ENCODE peak calls at places on chromosome 4, in four cellular contexts. N is stomach, O is A549, C is K562. L is an unnamed sample.

GRCh38 chr4:67581208-67581857 is 22.8 kb downstream of the STAP1 start:
- DNase-seq in C (no peak), N (no peak), O (no peak), L (no peak)

GRCh38 chr4:124478518-124478917 is 234.0 kb downstream of the ANKRD50 start:
- DNase-seq in C (no peak), O (no peak), N (no peak), L (no peak)

GRCh38 chr4:88320780-88321373 is 36.5 kb upstream of the PPM1K start:
- DNase-seq in O (no peak), C (no peak), N (peak), L (peak)

GRCh38 chr4:153181293-153182080 is 22.8 kb upstream of the TRIM2 start:
- DNase-seq in O (no peak), N (no peak), C (no peak), L (no peak)

GRCh38 chr4:109295081-109295480 is 7.4 kb downstream of the COL25A1 start:
- DNase-seq in N (no peak), O (no peak), C (no peak), L (no peak)

GRCh38 chr4:110742148-110742547 is 119.3 kb upstream of the PITX2 start:
- DNase-seq in C (no peak), N (no peak), O (no peak), L (no peak)

GRCh38 chr4:33060873-33061542 is 2340.8 kb downstream of the PCDH7 start:
- DNase-seq in N (no peak), C (no peak), O (peak), L (peak)

GRCh38 chr4:79334783-79335182 is 8.9 kb upstream of the NAA11 start:
- DNase-seq in O (no peak), N (no peak), C (no peak), L (no peak)

GRCh38 chr4:76614589-76614988 is 179.6 kb downstream of the SHROOM3 start:
- DNase-seq in O (no peak), N (no peak), C (no peak), L (no peak)

GRCh38 chr4:107131295-107131694 is 95.2 kb upstream of the DKK2 start:
- DNase-seq in N (no peak), O (no peak), C (no peak), L (no peak)

DNA sequence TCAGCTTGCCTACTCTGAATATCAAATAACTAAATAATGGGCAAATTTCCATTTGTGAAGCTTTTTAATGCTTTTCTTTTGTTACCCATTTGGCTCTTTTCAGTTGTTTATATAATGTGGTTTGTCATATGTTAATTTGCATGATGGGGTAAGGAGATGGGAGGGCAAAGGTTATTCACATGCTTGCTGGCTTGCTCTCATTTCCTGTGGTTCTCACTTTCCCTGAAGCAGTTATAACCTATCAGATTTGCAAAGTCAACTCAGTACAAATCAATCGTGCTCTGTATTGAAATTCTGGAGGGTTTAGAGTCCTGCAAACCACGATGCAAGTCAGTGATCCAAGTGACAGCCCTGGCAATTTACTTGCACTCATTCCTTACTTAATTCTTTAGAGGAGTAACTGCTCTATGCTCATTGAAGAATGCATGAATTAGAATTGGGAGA is 711.2 kb downstream of the ADGRL3 start:
- DNase-seq in C (no peak), N (no peak), O (no peak), L (no peak)
- TF ChIP-seq CTCF in C (no peak), N (no peak), O (no peak), L (no peak)

DNA sequence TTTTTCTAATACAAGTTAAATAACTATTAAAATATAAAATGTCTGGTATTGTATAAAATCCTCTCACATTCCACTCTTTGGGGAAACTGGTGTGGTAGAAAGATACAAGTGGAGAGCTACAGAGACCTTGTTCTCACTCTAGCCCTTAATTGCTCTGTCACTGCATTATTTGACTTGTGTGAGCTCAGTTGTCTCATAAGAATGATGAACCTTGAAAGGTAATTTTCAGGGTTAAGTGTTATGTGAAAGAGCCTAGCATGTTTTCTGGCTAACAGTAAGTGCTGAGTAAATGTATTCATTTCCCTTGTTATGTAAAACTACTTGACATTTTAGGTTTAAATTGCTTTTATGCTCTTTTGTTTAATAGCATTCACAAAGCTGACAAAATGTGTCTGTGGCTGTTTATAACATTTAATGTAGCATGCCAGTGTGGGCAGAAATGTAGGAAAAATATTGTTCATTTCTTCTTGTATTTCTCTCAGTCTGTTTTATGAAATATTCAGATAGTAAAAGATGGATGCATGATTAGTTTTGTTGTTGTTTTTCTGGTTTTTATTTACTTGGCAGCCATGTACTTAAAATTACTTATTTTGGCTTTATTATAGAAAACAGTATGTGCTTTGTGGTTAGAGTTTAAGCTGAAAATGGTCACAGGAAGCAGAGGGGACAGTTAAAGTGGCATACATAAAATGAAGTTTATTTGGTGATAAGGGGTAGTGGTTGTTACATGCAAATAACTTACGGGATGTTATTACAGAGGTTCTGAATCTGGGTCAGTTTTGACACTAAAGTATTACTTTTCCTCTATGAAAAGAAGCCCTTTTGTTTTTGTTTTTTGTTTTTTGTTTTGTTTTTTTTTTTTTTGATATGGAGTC is 29.2 kb downstream of the SLAIN2 start:
- DNase-seq in C (no peak), N (no peak), O (no peak), L (no peak)
- H3K4me3 ChIP-seq in C (no peak), N (no peak), O (no peak), L (no peak)

DNA sequence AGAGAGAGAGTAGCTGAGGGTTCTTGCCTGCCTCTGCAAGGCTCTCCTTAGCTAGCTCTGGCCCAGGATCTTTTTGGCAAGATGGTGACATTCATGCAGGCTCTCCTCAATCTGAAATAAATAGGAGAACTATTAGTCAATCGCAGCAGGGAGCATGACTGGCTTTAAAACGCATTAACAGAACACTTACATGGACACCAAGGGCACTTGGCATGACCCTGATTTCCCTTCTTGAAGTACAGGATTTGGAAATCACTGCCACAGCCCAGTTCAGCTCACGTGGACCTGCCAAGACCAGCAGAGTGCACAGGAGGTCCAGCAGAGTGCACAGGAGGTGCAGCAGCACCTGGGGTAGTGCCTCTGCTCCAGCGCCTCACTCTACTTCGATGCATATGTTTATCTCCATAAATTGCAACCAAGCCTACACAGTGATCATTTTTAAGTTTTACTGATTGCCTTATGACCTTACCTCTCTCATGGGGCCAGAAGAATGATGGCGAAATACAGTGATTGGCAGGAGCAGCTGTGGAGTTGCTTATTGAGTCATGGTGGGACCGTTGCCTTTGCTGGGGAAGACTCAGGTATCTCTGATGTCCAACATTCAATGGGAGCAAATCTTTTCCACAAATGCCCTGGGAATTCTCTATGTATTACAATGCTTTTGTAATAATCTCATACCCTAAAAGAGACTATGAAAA is 122.4 kb downstream of the SYNPO2 start:
- DNase-seq in N (no peak), O (no peak), C (no peak), L (no peak)
- TF ChIP-seq EP300 in N (peak), O (no peak), C (no peak), L (no peak)

GRCh38 chr4:12036450-12036849 is 607.8 kb upstream of the HS3ST1 start:
- DNase-seq in C (no peak), N (no peak), O (no peak), L (no peak)

GRCh38 chr4:12041828-12042227 is 613.1 kb upstream of the HS3ST1 start:
- DNase-seq in O (no peak), N (no peak), C (no peak), L (no peak)
- TF ChIP-seq CTCF in O (no peak), N (no peak), C (peak), L (peak)

DNA sequence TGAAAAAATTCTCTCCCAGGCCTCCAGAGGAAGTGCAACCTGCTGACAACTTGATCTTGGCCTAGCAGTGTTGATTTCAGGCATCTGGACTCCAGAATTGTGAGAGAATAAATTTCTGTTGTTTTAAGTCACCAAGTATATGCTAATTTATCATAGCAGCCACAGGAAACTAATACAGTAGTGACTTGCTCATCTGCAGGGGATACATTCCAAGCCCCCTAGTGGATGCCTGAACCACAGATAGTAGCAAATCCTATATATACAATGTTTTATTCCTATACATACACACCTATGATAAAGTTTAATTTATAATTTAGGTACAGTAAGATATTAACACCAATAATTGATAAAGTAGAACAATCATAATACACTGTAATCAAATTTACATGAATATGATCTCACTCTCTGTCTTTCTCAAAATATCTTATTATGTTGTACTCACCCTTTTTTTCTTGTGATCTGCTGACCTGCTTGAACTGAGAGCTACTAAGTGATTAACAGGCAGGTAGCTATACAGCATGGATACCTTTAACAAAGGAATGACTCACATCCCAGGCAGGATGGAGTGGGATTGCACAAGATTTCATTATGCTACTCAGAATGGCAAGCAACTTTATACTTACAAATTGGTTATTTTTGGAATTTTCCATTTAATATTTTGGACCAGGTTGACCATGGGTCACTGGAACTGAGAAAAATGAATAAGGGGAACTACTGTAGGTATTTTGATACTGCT is 501.1 kb downstream of the KCNIP4 start:
- DNase-seq in C (no peak), N (no peak), O (no peak), L (no peak)
- H3K4me3 ChIP-seq in C (no peak), N (no peak), O (no peak), L (no peak)